ENCODE peak calls at places on chromosomes 13 and 19, in seven cellular contexts. One of them, this sample, is unnamed.

GRCh38 chr19:33248954-33249613 is 23.4 kb upstream of the SLC7A10 start:
- DNase-seq in AG09309: no peak
- DNase-seq in uterus: no peak
- DNase-seq in AG04450: no peak
- DNase-seq in left lung: peak
- DNase-seq in lower leg skin: no peak
- DNase-seq in fibroblast of pulmonary artery: no peak
- DNase-seq in this sample: no peak

GRCh38 chr13:110209950-110210603 is 96.9 kb downstream of the COL4A1 start:
- DNase-seq in AG09309: no peak
- DNase-seq in uterus: no peak
- DNase-seq in AG04450: no peak
- DNase-seq in left lung: no peak
- DNase-seq in lower leg skin: no peak
- DNase-seq in fibroblast of pulmonary artery: no peak
- DNase-seq in this sample: no peak

GRCh38 chr13:89959074-89959473 is 1388.4 kb upstream of the MIR17HG start:
- DNase-seq in AG09309: no peak
- DNase-seq in uterus: no peak
- DNase-seq in AG04450: no peak
- DNase-seq in left lung: no peak
- DNase-seq in lower leg skin: no peak
- DNase-seq in fibroblast of pulmonary artery: no peak
- DNase-seq in this sample: no peak

GRCh38 chr19:17075860-17076538 is 422 bp downstream of the MYO9B start:
- DNase-seq in AG09309: no peak
- DNase-seq in uterus: peak
- DNase-seq in AG04450: no peak
- DNase-seq in left lung: peak
- DNase-seq in lower leg skin: peak
- DNase-seq in fibroblast of pulmonary artery: no peak
- DNase-seq in this sample: no peak

GRCh38 chr19:6272411-6272791 is 7.4 kb downstream of the MLLT1 start:
- DNase-seq in AG09309: no peak
- DNase-seq in uterus: peak
- DNase-seq in AG04450: no peak
- DNase-seq in left lung: no peak
- DNase-seq in lower leg skin: no peak
- DNase-seq in fibroblast of pulmonary artery: no peak
- DNase-seq in this sample: no peak

GRCh38 chr13:113639661-113640262 is 18.2 kb downstream of the ATP4B start:
- DNase-seq in AG09309: no peak
- DNase-seq in uterus: peak
- DNase-seq in AG04450: no peak
- DNase-seq in left lung: peak
- DNase-seq in lower leg skin: no peak
- DNase-seq in fibroblast of pulmonary artery: no peak
- DNase-seq in this sample: no peak

GRCh38 chr19:16121141-16121540 is 9.5 kb downstream of the RAB8A start:
- DNase-seq in AG09309: no peak
- DNase-seq in uterus: no peak
- DNase-seq in AG04450: no peak
- DNase-seq in left lung: no peak
- DNase-seq in lower leg skin: no peak
- DNase-seq in fibroblast of pulmonary artery: no peak
- DNase-seq in this sample: no peak

GRCh38 chr13:78589206-78589605 is 14.1 kb downstream of the POU4F1 start:
- DNase-seq in AG09309: no peak
- DNase-seq in uterus: no peak
- DNase-seq in AG04450: no peak
- DNase-seq in left lung: no peak
- DNase-seq in lower leg skin: no peak
- DNase-seq in fibroblast of pulmonary artery: peak
- DNase-seq in this sample: no peak

GRCh38 chr19:58518261-58519086 is 1.1 kb downstream of the ZBTB45 start:
- DNase-seq in AG09309: no peak
- DNase-seq in uterus: no peak
- DNase-seq in AG04450: no peak
- DNase-seq in left lung: no peak
- DNase-seq in lower leg skin: peak
- DNase-seq in fibroblast of pulmonary artery: no peak
- DNase-seq in this sample: no peak

GRCh38 chr13:109862627-109863026 is 76.2 kb upstream of the IRS2 start:
- DNase-seq in AG09309: no peak
- DNase-seq in uterus: no peak
- DNase-seq in AG04450: no peak
- DNase-seq in left lung: no peak
- DNase-seq in lower leg skin: no peak
- DNase-seq in fibroblast of pulmonary artery: peak
- DNase-seq in this sample: no peak

GRCh38 chr19:42488783-42489521 is 39.3 kb downstream of the CEACAM1 start:
- DNase-seq in AG09309: no peak
- DNase-seq in uterus: no peak
- DNase-seq in AG04450: no peak
- DNase-seq in left lung: no peak
- DNase-seq in lower leg skin: no peak
- DNase-seq in fibroblast of pulmonary artery: no peak
- DNase-seq in this sample: no peak

GRCh38 chr19:14118165-14119051 is 846 bp upstream of the PRKACA start:
- DNase-seq in AG09309: peak
- DNase-seq in uterus: peak
- DNase-seq in AG04450: no peak
- DNase-seq in left lung: peak
- DNase-seq in lower leg skin: peak
- DNase-seq in fibroblast of pulmonary artery: peak
- DNase-seq in this sample: no peak

GRCh38 chr13:22980936-22981335 is 199.8 kb upstream of the SGCG start:
- DNase-seq in AG09309: no peak
- DNase-seq in uterus: no peak
- DNase-seq in AG04450: no peak
- DNase-seq in left lung: no peak
- DNase-seq in lower leg skin: no peak
- DNase-seq in fibroblast of pulmonary artery: no peak
- DNase-seq in this sample: no peak

GRCh38 chr13:83221813-83222241 is 660.4 kb downstream of the SLITRK1 start:
- DNase-seq in AG09309: peak
- DNase-seq in uterus: no peak
- DNase-seq in AG04450: peak
- DNase-seq in left lung: no peak
- DNase-seq in lower leg skin: no peak
- DNase-seq in fibroblast of pulmonary artery: peak
- DNase-seq in this sample: no peak

GRCh38 chr13:73074101-73074500 is 15.3 kb downstream of the KLF5 start:
- DNase-seq in AG09309: no peak
- DNase-seq in uterus: no peak
- DNase-seq in AG04450: no peak
- DNase-seq in left lung: no peak
- DNase-seq in lower leg skin: no peak
- DNase-seq in fibroblast of pulmonary artery: peak
- DNase-seq in this sample: no peak

GRCh38 chr19:17772172-17772571 is 20.9 kb downstream of the FCHO1 start:
- DNase-seq in AG09309: no peak
- DNase-seq in uterus: no peak
- DNase-seq in AG04450: no peak
- DNase-seq in left lung: no peak
- DNase-seq in lower leg skin: no peak
- DNase-seq in fibroblast of pulmonary artery: peak
- DNase-seq in this sample: no peak

GRCh38 chr13:70107498-70108271 is at the start of gene ATXN8OS:
- DNase-seq in AG09309: no peak
- DNase-seq in uterus: no peak
- DNase-seq in AG04450: no peak
- DNase-seq in left lung: no peak
- DNase-seq in lower leg skin: no peak
- DNase-seq in fibroblast of pulmonary artery: no peak
- DNase-seq in this sample: no peak

GRCh38 chr13:64482373-64482772 is 2747.8 kb downstream of the PCDH9 start:
- DNase-seq in AG09309: no peak
- DNase-seq in uterus: no peak
- DNase-seq in AG04450: no peak
- DNase-seq in left lung: no peak
- DNase-seq in lower leg skin: no peak
- DNase-seq in fibroblast of pulmonary artery: no peak
- DNase-seq in this sample: no peak

GRCh38 chr19:44684892-44685847 is 13.8 kb upstream of the CEACAM16 start:
- DNase-seq in AG09309: peak
- DNase-seq in uterus: no peak
- DNase-seq in AG04450: peak
- DNase-seq in left lung: peak
- DNase-seq in lower leg skin: peak
- DNase-seq in fibroblast of pulmonary artery: peak
- DNase-seq in this sample: no peak

GRCh38 chr13:109998808-109999528 is 212.6 kb upstream of the IRS2 start:
- DNase-seq in AG09309: peak
- DNase-seq in uterus: no peak
- DNase-seq in AG04450: peak
- DNase-seq in left lung: no peak
- DNase-seq in lower leg skin: no peak
- DNase-seq in fibroblast of pulmonary artery: peak
- DNase-seq in this sample: peak

GRCh38 chr13:76764429-76764828 is 121.8 kb downstream of the KCTD12 start:
- DNase-seq in AG09309: no peak
- DNase-seq in uterus: peak
- DNase-seq in AG04450: no peak
- DNase-seq in left lung: peak
- DNase-seq in lower leg skin: peak
- DNase-seq in fibroblast of pulmonary artery: peak
- DNase-seq in this sample: no peak

GRCh38 chr13:49512578-49512977 is 16.8 kb downstream of the PHF11 start:
- DNase-seq in AG09309: no peak
- DNase-seq in uterus: no peak
- DNase-seq in AG04450: no peak
- DNase-seq in left lung: no peak
- DNase-seq in lower leg skin: no peak
- DNase-seq in fibroblast of pulmonary artery: no peak
- DNase-seq in this sample: no peak

GRCh38 chr13:74758188-74758587 is 624.0 kb upstream of the KLF12 start:
- DNase-seq in AG09309: no peak
- DNase-seq in uterus: no peak
- DNase-seq in AG04450: no peak
- DNase-seq in left lung: no peak
- DNase-seq in lower leg skin: no peak
- DNase-seq in fibroblast of pulmonary artery: no peak
- DNase-seq in this sample: no peak

GRCh38 chr19:30029721-30030510 is 87.9 kb downstream of the URI1 start:
- DNase-seq in AG09309: peak
- DNase-seq in uterus: no peak
- DNase-seq in AG04450: no peak
- DNase-seq in left lung: no peak
- DNase-seq in lower leg skin: no peak
- DNase-seq in fibroblast of pulmonary artery: peak
- DNase-seq in this sample: no peak

GRCh38 chr13:32456591-32456990 is 28.7 kb upstream of the N4BP2L1 start:
- DNase-seq in AG09309: no peak
- DNase-seq in uterus: no peak
- DNase-seq in AG04450: no peak
- DNase-seq in left lung: no peak
- DNase-seq in lower leg skin: no peak
- DNase-seq in fibroblast of pulmonary artery: no peak
- DNase-seq in this sample: no peak
- TF ChIP-seq CTCF in AG09309: no peak
- TF ChIP-seq CTCF in uterus: no peak
- TF ChIP-seq CTCF in AG04450: no peak
- TF ChIP-seq CTCF in left lung: no peak
- TF ChIP-seq CTCF in lower leg skin: no peak
- TF ChIP-seq CTCF in fibroblast of pulmonary artery: no peak
- TF ChIP-seq CTCF in this sample: no peak

GRCh38 chr13:96621634-96622033 is 372.6 kb downstream of the OXGR1 start:
- DNase-seq in AG09309: no peak
- DNase-seq in uterus: no peak
- DNase-seq in AG04450: no peak
- DNase-seq in left lung: no peak
- DNase-seq in lower leg skin: no peak
- DNase-seq in fibroblast of pulmonary artery: no peak
- DNase-seq in this sample: no peak

GRCh38 chr13:96617528-96617927 is 376.7 kb downstream of the OXGR1 start:
- DNase-seq in AG09309: no peak
- DNase-seq in uterus: no peak
- DNase-seq in AG04450: no peak
- DNase-seq in left lung: no peak
- DNase-seq in lower leg skin: no peak
- DNase-seq in fibroblast of pulmonary artery: no peak
- DNase-seq in this sample: no peak
- H3K4me3 ChIP-seq in AG09309: no peak
- H3K4me3 ChIP-seq in uterus: no peak
- H3K4me3 ChIP-seq in AG04450: no peak
- H3K4me3 ChIP-seq in left lung: no peak
- H3K4me3 ChIP-seq in lower leg skin: no peak
- H3K4me3 ChIP-seq in fibroblast of pulmonary artery: no peak
- H3K4me3 ChIP-seq in this sample: no peak

GRCh38 chr19:7382694-7383093 is 34.0 kb downstream of the ARHGEF18 start:
- DNase-seq in AG09309: no peak
- DNase-seq in uterus: no peak
- DNase-seq in AG04450: no peak
- DNase-seq in left lung: no peak
- DNase-seq in lower leg skin: no peak
- DNase-seq in fibroblast of pulmonary artery: no peak
- DNase-seq in this sample: no peak

GRCh38 chr19:7383284-7383683 is 34.5 kb downstream of the ARHGEF18 start:
- DNase-seq in AG09309: no peak
- DNase-seq in uterus: no peak
- DNase-seq in AG04450: no peak
- DNase-seq in left lung: no peak
- DNase-seq in lower leg skin: no peak
- DNase-seq in fibroblast of pulmonary artery: no peak
- DNase-seq in this sample: no peak

GRCh38 chr19:7386769-7387168 is 38.0 kb downstream of the ARHGEF18 start:
- DNase-seq in AG09309: no peak
- DNase-seq in uterus: no peak
- DNase-seq in AG04450: no peak
- DNase-seq in left lung: no peak
- DNase-seq in lower leg skin: no peak
- DNase-seq in fibroblast of pulmonary artery: no peak
- DNase-seq in this sample: no peak

GRCh38 chr19:7385062-7385461 is 36.3 kb downstream of the ARHGEF18 start:
- DNase-seq in AG09309: no peak
- DNase-seq in uterus: no peak
- DNase-seq in AG04450: no peak
- DNase-seq in left lung: no peak
- DNase-seq in lower leg skin: no peak
- DNase-seq in fibroblast of pulmonary artery: no peak
- DNase-seq in this sample: no peak

GRCh38 chr19:7386308-7386707 is 37.6 kb downstream of the ARHGEF18 start:
- DNase-seq in AG09309: no peak
- DNase-seq in uterus: no peak
- DNase-seq in AG04450: no peak
- DNase-seq in left lung: no peak
- DNase-seq in lower leg skin: no peak
- DNase-seq in fibroblast of pulmonary artery: no peak
- DNase-seq in this sample: no peak
- TF ChIP-seq CTCF in AG09309: no peak
- TF ChIP-seq CTCF in uterus: no peak
- TF ChIP-seq CTCF in AG04450: no peak
- TF ChIP-seq CTCF in left lung: no peak
- TF ChIP-seq CTCF in lower leg skin: no peak
- TF ChIP-seq CTCF in fibroblast of pulmonary artery: no peak
- TF ChIP-seq CTCF in this sample: no peak

DNA sequence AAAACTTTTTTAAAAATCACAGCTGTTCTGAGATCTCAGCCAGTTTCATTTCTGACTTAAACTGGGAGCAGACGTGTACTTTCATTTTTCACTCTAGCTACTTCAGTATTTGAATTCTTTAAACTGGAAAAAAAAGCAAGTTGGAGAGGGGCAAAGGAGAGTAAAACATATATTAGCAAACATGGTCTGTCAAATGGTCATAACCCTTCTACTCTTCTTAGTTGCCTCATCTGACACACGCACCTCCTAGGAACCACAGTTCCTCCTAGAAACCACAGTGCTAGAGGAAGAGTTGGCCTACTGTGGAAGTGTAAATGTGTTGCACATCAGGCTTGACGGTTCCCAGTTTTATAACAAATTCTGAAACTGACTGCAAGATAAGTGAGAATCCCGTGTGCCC is 47.2 kb downstream of the TM9SF2 start:
- DNase-seq in AG09309: no peak
- DNase-seq in uterus: no peak
- DNase-seq in AG04450: no peak
- DNase-seq in left lung: no peak
- DNase-seq in lower leg skin: no peak
- DNase-seq in fibroblast of pulmonary artery: no peak
- DNase-seq in this sample: no peak
- H3K4me3 ChIP-seq in AG09309: no peak
- H3K4me3 ChIP-seq in uterus: no peak
- H3K4me3 ChIP-seq in AG04450: no peak
- H3K4me3 ChIP-seq in left lung: no peak
- H3K4me3 ChIP-seq in lower leg skin: no peak
- H3K4me3 ChIP-seq in fibroblast of pulmonary artery: no peak
- H3K4me3 ChIP-seq in this sample: no peak

This sample was measured in epithelial cell of proximal tubule.